ENCODE peak calls at places on chromosomes 12 and 14, in five cellular contexts. O is neural crest cell, L is GM12865, M is lower lobe of right lung, R is WTC11. T is an unnamed sample.
A peak's percentile ranks its signal among the peaks of the same experiment; 100 is the strongest.

GRCh38 chr14:105077649-105077995 is 12.4 kb upstream of the GPR132 start:
- DNase-seq in O (no peak), L (no peak), M (peak; percentile 37), R (no peak), T (no peak)

GRCh38 chr12:4849024-4849594 is 60.6 kb upstream of the KCNA1 start:
- DNase-seq in O (peak; percentile 8), L (peak; percentile 49), M (no peak), R (no peak), T (peak; percentile 20)

GRCh38 chr12:19191089-19191488 is 61.6 kb downstream of the PLEKHA5 start:
- DNase-seq in O (no peak), L (no peak), M (no peak), R (no peak), T (no peak)

GRCh38 chr14:91985008-91985407 is 37.5 kb upstream of the FBLN5 start:
- DNase-seq in O (no peak), L (no peak), M (no peak), R (no peak), T (no peak)

GRCh38 chr12:125794401-125794800 is 729.2 kb downstream of the AACS start:
- DNase-seq in O (no peak), L (no peak), M (no peak), R (no peak), T (no peak)

GRCh38 chr12:127113945-127114344 is 1153.0 kb upstream of the TMEM132C start:
- DNase-seq in O (no peak), L (no peak), M (no peak), R (no peak), T (no peak)

GRCh38 chr12:1273051-1273450 is 282.0 kb downstream of the ERC1 start:
- DNase-seq in O (no peak), L (no peak), M (no peak), R (no peak), T (no peak)

GRCh38 chr12:125140239-125140917 is 75.1 kb downstream of the AACS start:
- DNase-seq in O (no peak), L (no peak), M (no peak), R (peak; percentile 54), T (no peak)

GRCh38 chr12:113049976-113050742 is 6.4 kb upstream of the DTX1 start:
- DNase-seq in O (peak; percentile 14), L (peak; percentile 63), M (no peak), R (peak; percentile 66), T (peak; percentile 69)

GRCh38 chr12:58105225-58106119 is 164.1 kb downstream of the ATP23 start:
- DNase-seq in O (no peak), L (no peak), M (no peak), R (no peak), T (no peak)

GRCh38 chr14:60553855-60554254 is 44.9 kb downstream of the SIX6 start:
- DNase-seq in O (no peak), L (no peak), M (no peak), R (no peak), T (no peak)

GRCh38 chr12:14416658-14417057 is 51.2 kb downstream of the ATF7IP start:
- DNase-seq in O (peak; percentile 46), L (peak; percentile 21), M (no peak), R (no peak), T (no peak)

GRCh38 chr14:93582516-93582915 is 151.8 kb downstream of the UNC79 start:
- DNase-seq in O (no peak), L (no peak), M (no peak), R (no peak), T (no peak)

GRCh38 chr12:15856097-15856982 is 25.8 kb upstream of the STRAP start:
- DNase-seq in O (peak; percentile 54), L (peak; percentile 72), M (no peak), R (no peak), T (peak; percentile 74)

GRCh38 chr12:100959481-100959880 is 164.9 kb downstream of the ANO4 start:
- DNase-seq in O (no peak), L (no peak), M (no peak), R (no peak), T (no peak)

GRCh38 chr12:97940629-97941028 is 478.0 kb downstream of the RMST start:
- DNase-seq in O (no peak), L (no peak), M (no peak), R (no peak), T (no peak)

GRCh38 chr12:124764870-124765570 is 98.6 kb downstream of the SCARB1 start:
- DNase-seq in O (no peak), L (no peak), M (no peak), R (no peak), T (no peak)

GRCh38 chr14:22848391-22849164 is 12.2 kb downstream of the MMP14 start:
- DNase-seq in O (no peak), L (no peak), M (peak; percentile 58), R (no peak), T (peak; percentile 76)

GRCh38 chr12:23767834-23768233 is 181.6 kb downstream of the SOX5 start:
- DNase-seq in O (no peak), L (no peak), M (no peak), R (no peak), T (no peak)

GRCh38 chr14:104682107-104682593 is 7.3 kb upstream of the INF2 start:
- DNase-seq in O (no peak), L (no peak), M (peak; percentile 38), R (peak; percentile 78), T (no peak)

GRCh38 chr14:94312481-94313246 is 10.5 kb downstream of the SERPINA6 start:
- DNase-seq in O (no peak), L (no peak), M (no peak), R (no peak), T (no peak)

GRCh38 chr14:102672410-102672960 is 80.0 kb downstream of the RCOR1 start:
- DNase-seq in O (no peak), L (no peak), M (no peak), R (no peak), T (no peak)

GRCh38 chr14:85444685-85445084 is 85.3 kb upstream of the FLRT2 start:
- DNase-seq in O (no peak), L (no peak), M (no peak), R (no peak), T (no peak)

GRCh38 chr12:132284618-132285310 is 44.6 kb downstream of the GALNT9 start:
- DNase-seq in O (no peak), L (no peak), M (peak; percentile 33), R (no peak), T (no peak)

GRCh38 chr12:65881348-65881961 is 57.2 kb downstream of the HMGA2 start:
- DNase-seq in O (no peak), L (no peak), M (no peak), R (peak; percentile 38), T (peak; percentile 52)

GRCh38 chr12:24947541-24948451 is 1.1 kb downstream of the BCAT1 start:
- DNase-seq in O (no peak), L (peak; percentile 37), M (no peak), R (no peak), T (no peak)

DNA sequence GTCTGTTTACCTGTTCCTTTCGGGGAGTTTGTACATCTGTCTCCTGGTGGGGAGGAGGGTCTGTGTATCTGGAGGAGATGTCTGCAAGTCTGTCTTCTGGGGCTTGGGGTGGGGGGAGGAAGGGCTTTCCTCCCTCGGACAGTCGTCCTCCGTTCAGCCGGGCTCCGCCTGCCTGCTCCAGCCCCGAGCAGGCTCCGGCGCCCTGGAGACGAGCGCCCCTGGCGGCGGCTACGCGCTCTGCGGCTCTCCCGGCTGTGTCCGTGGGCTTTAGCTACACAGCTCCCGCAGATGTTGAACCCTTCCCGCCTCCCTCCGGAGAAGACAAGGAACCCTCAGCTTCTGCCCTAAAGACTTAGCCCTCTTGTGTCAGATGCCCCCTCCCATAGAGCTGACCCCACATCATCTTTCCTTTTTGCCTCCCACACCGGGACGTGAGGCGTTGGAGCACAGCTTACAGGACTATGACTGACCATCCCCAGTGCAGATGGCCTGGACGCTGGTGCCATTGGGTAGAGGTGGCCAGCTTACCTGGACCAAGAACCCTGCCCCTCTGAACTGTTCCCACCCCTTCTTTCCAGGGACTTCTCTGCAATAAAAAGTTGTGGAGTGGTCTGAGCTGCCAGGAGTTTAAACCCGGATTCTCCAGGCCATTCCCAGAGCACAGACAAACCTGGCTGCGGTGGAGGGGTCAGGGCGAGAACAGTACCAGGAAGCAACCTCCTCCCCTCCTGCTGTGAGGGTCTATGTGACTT is 4.7 kb downstream of the KRT86 start:
- DNase-seq in O (peak; percentile 91), L (peak; percentile 70), M (peak; percentile 88), R (peak; percentile 87), T (peak; percentile 81)
- TF ChIP-seq CTCF in O (peak; percentile 95), L (peak; percentile 99), M (peak; percentile 99), R (peak; percentile 97), T (peak; percentile 96)

GRCh38 chr14:77023001-77023996 is 5.2 kb downstream of the IRF2BPL start:
- DNase-seq in O (no peak), L (no peak), M (peak; percentile 48), R (peak; percentile 44), T (peak; percentile 53)
- TF ChIP-seq CTCF in O (peak; percentile 51), L (no peak), M (no peak), R (no peak), T (no peak)

DNA sequence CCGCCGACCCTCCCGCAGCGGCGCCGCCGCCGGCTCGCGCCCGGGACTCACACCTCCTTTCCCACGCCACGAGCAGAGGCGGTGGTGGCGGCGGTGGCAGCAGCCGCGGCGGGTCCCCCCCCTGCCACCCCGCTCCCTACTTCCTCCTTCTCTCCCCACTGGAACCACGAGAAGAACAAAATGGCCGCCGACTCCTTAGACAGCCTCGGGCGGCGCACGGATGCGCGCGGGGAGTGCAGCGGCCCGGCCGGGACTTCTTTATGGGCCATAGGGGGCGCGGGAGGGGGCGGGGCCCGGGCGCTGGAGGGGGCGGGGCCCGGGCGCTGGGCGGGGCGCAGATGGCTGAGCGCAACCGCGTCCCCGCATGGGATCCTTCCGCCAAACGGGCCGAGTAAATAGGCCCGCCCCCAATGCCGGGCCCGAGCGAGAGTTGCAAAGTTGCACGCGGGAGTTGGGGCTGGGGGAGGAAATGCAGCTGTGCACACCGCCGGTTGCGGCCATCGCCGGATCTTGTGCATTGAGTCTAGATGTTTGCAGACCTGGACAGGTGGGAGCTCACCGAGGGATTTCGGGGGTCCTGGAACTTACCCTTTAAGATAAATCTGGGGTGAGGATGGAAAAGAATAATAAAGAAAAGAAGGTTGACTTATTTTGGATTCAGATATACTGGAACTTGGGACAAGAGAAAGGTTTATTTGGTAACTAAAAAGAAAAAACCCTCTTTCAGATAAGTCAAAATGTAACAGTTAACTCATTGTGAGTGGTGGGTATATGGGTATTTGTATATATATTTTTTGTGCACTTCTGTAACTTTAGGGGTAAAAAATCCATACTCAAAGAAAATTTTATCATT is at the start of gene PPP1CC:
- DNase-seq in O (peak; percentile 90), L (peak; percentile 97), M (peak; percentile 96), R (peak; percentile 94), T (peak; percentile 97)
- TF ChIP-seq CTCF in O (no peak), L (no peak), M (no peak), R (no peak), T (no peak)

GRCh38 chr14:74785056-74785613 is 22.0 kb downstream of the YLPM1 start:
- DNase-seq in O (no peak), L (no peak), M (no peak), R (no peak), T (no peak)

GRCh38 chr14:74792249-74793039 is 29.3 kb downstream of the YLPM1 start:
- DNase-seq in O (no peak), L (peak; percentile 22), M (no peak), R (no peak), T (no peak)

GRCh38 chr14:74784634-74785033 is 21.5 kb downstream of the YLPM1 start:
- DNase-seq in O (no peak), L (no peak), M (no peak), R (no peak), T (no peak)

DNA sequence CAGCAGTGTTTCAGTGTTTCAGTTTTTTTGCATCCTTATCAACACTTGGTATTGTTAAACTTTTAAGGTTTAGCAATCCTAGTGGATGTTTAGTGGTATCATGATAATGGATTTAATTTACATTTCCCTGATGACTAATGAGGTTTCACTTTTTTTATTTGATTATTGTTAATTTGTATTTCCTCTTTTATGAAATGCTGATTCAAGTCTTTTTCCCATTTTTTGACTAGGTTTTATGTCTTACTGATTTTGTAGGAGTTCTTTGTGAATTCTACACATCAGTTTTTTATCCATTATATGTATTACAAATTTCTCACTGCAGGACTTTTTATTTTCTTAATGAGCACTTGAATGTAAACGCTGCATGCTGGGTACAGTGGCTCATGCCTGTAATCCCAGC is 23.8 kb downstream of the YLPM1 start:
- DNase-seq in O (no peak), L (no peak), M (no peak), R (no peak), T (no peak)
- TF ChIP-seq CTCF in O (no peak), L (no peak), M (no peak), R (no peak), T (no peak)